ENCODE peak calls at places on chromosomes 11 and 22, in four cellular contexts. U is hippocampal formation, L is foreskin fibroblast, J is T-helper 9 cell. Q is an unnamed sample.

GRCh38 chr11:100638648-100639047 is 48.4 kb upstream of the ARHGAP42 start:
- DNase-seq in U (no peak), L (no peak), J (no peak), Q (no peak)

GRCh38 chr11:32884770-32885384 is 7.7 kb upstream of the QSER1 start:
- DNase-seq in U (no peak), L (no peak), J (no peak), Q (no peak)

GRCh38 chr11:101327908-101328307 is 198.3 kb upstream of the PGR start:
- DNase-seq in U (no peak), L (peak), J (no peak), Q (no peak)

GRCh38 chr22:32473388-32473952 is 1.1 kb upstream of the FBXO7 start:
- DNase-seq in U (no peak), L (peak), J (peak), Q (peak)

GRCh38 chr11:8699903-8700302 is 17.3 kb downstream of the RPL27A start:
- DNase-seq in U (peak), L (peak), J (no peak), Q (no peak)

GRCh38 chr22:46861468-46861867 is 99.0 kb downstream of the TBC1D22A start:
- DNase-seq in U (no peak), L (no peak), J (no peak), Q (no peak)

GRCh38 chr11:31959711-31960110 is 131.2 kb upstream of the RCN1 start:
- DNase-seq in U (no peak), L (no peak), J (no peak), Q (no peak)

GRCh38 chr11:46326813-46327416 is 20.3 kb upstream of the DGKZ start:
- DNase-seq in U (no peak), L (no peak), J (no peak), Q (no peak)

GRCh38 chr11:199004-199581 is 6.2 kb downstream of the SCGB1C1 start:
- DNase-seq in U (no peak), L (no peak), J (no peak), Q (peak)

GRCh38 chr11:129192150-129192549 is at the start of gene ARHGAP32:
- DNase-seq in U (no peak), L (no peak), J (no peak), Q (no peak)

GRCh38 chr11:78921517-78921916 is 346.9 kb upstream of the NARS2 start:
- DNase-seq in U (no peak), L (no peak), J (no peak), Q (no peak)

GRCh38 chr22:25563757-25564319 is 637 bp upstream of the GRK3 start:
- DNase-seq in U (peak), L (no peak), J (no peak), Q (peak)

GRCh38 chr22:48744283-48744641 is 1083.4 kb downstream of the BRD1 start:
- DNase-seq in U (no peak), L (no peak), J (no peak), Q (peak)

Q was measured in Peyer's patch.